ENCODE peak calls at places on chromosomes 7 and 10, in seven cellular contexts. One of them, this sample, is unnamed.

GRCh38 chr7:148173296-148173695 is 417.3 kb upstream of the C7orf33 start:
- DNase-seq in T-cell: no peak
- DNase-seq in OCI-LY7: no peak
- DNase-seq in pons: peak; percentile 43
- DNase-seq in stimulated activated CD4-positive, alpha-beta T cell treated with anti-CD3 and anti-CD28 coated beads, Interleukin-12 subunit alpha, Interleukin-12 subunit beta, amount 100 ng/mL, for 4 hours: no peak
- DNase-seq in CD4-positive, alpha-beta T cell: no peak
- DNase-seq in activated T-cell treated with anti-CD3 and anti-CD28 coated beads, Interleukin-2, amount 50 U/mL, for 72 hours: no peak
- DNase-seq in this sample: no peak

GRCh38 chr7:131170440-131171105 is 157.1 kb upstream of the MKLN1 start:
- DNase-seq in pons: no peak
- DNase-seq in CD4-positive, alpha-beta T cell: no peak
- DNase-seq in stimulated activated CD4-positive, alpha-beta T cell treated with anti-CD3 and anti-CD28 coated beads, Interleukin-12 subunit alpha, Interleukin-12 subunit beta, amount 100 ng/mL, for 4 hours: no peak
- DNase-seq in activated T-cell treated with anti-CD3 and anti-CD28 coated beads, Interleukin-2, amount 50 U/mL, for 72 hours: no peak
- DNase-seq in T-cell: no peak
- DNase-seq in OCI-LY7: no peak
- DNase-seq in this sample: no peak

GRCh38 chr10:7159928-7160327 is 250.9 kb downstream of the SFMBT2 start:
- DNase-seq in CD4-positive, alpha-beta T cell: no peak
- DNase-seq in activated T-cell treated with anti-CD3 and anti-CD28 coated beads, Interleukin-2, amount 50 U/mL, for 72 hours: no peak
- DNase-seq in pons: no peak
- DNase-seq in OCI-LY7: no peak
- DNase-seq in T-cell: peak; percentile 6
- DNase-seq in stimulated activated CD4-positive, alpha-beta T cell treated with anti-CD3 and anti-CD28 coated beads, Interleukin-12 subunit alpha, Interleukin-12 subunit beta, amount 100 ng/mL, for 4 hours: no peak
- DNase-seq in this sample: no peak

GRCh38 chr10:28691187-28691694 is 13.9 kb downstream of the BAMBI start:
- DNase-seq in activated T-cell treated with anti-CD3 and anti-CD28 coated beads, Interleukin-2, amount 50 U/mL, for 72 hours: no peak
- DNase-seq in T-cell: no peak
- DNase-seq in OCI-LY7: no peak
- DNase-seq in stimulated activated CD4-positive, alpha-beta T cell treated with anti-CD3 and anti-CD28 coated beads, Interleukin-12 subunit alpha, Interleukin-12 subunit beta, amount 100 ng/mL, for 4 hours: no peak
- DNase-seq in pons: no peak
- DNase-seq in CD4-positive, alpha-beta T cell: no peak
- DNase-seq in this sample: no peak

GRCh38 chr7:106217089-106217542 is 67.7 kb downstream of the NAMPT start:
- DNase-seq in T-cell: no peak
- DNase-seq in pons: no peak
- DNase-seq in stimulated activated CD4-positive, alpha-beta T cell treated with anti-CD3 and anti-CD28 coated beads, Interleukin-12 subunit alpha, Interleukin-12 subunit beta, amount 100 ng/mL, for 4 hours: no peak
- DNase-seq in OCI-LY7: no peak
- DNase-seq in CD4-positive, alpha-beta T cell: no peak
- DNase-seq in activated T-cell treated with anti-CD3 and anti-CD28 coated beads, Interleukin-2, amount 50 U/mL, for 72 hours: no peak
- DNase-seq in this sample: no peak

GRCh38 chr10:72171175-72171630 is 44.6 kb upstream of the ANAPC16 start:
- DNase-seq in stimulated activated CD4-positive, alpha-beta T cell treated with anti-CD3 and anti-CD28 coated beads, Interleukin-12 subunit alpha, Interleukin-12 subunit beta, amount 100 ng/mL, for 4 hours: no peak
- DNase-seq in activated T-cell treated with anti-CD3 and anti-CD28 coated beads, Interleukin-2, amount 50 U/mL, for 72 hours: no peak
- DNase-seq in CD4-positive, alpha-beta T cell: no peak
- DNase-seq in OCI-LY7: no peak
- DNase-seq in pons: no peak
- DNase-seq in T-cell: no peak
- DNase-seq in this sample: no peak

GRCh38 chr7:82699773-82700186 is 256.2 kb upstream of the CACNA2D1 start:
- DNase-seq in T-cell: no peak
- DNase-seq in activated T-cell treated with anti-CD3 and anti-CD28 coated beads, Interleukin-2, amount 50 U/mL, for 72 hours: no peak
- DNase-seq in pons: no peak
- DNase-seq in OCI-LY7: no peak
- DNase-seq in CD4-positive, alpha-beta T cell: no peak
- DNase-seq in stimulated activated CD4-positive, alpha-beta T cell treated with anti-CD3 and anti-CD28 coated beads, Interleukin-12 subunit alpha, Interleukin-12 subunit beta, amount 100 ng/mL, for 4 hours: no peak
- DNase-seq in this sample: no peak

GRCh38 chr10:21969326-21970287 is 33.9 kb downstream of the DNAJC1 start:
- DNase-seq in stimulated activated CD4-positive, alpha-beta T cell treated with anti-CD3 and anti-CD28 coated beads, Interleukin-12 subunit alpha, Interleukin-12 subunit beta, amount 100 ng/mL, for 4 hours: no peak
- DNase-seq in pons: no peak
- DNase-seq in OCI-LY7: no peak
- DNase-seq in T-cell: no peak
- DNase-seq in activated T-cell treated with anti-CD3 and anti-CD28 coated beads, Interleukin-2, amount 50 U/mL, for 72 hours: no peak
- DNase-seq in CD4-positive, alpha-beta T cell: no peak
- DNase-seq in this sample: no peak

GRCh38 chr10:1737222-1738061 is at the start of gene ADARB2:
- DNase-seq in OCI-LY7: no peak
- DNase-seq in activated T-cell treated with anti-CD3 and anti-CD28 coated beads, Interleukin-2, amount 50 U/mL, for 72 hours: peak; percentile 22
- DNase-seq in CD4-positive, alpha-beta T cell: no peak
- DNase-seq in T-cell: no peak
- DNase-seq in pons: peak; percentile 80
- DNase-seq in stimulated activated CD4-positive, alpha-beta T cell treated with anti-CD3 and anti-CD28 coated beads, Interleukin-12 subunit alpha, Interleukin-12 subunit beta, amount 100 ng/mL, for 4 hours: peak; percentile 17
- DNase-seq in this sample: no peak

GRCh38 chr10:105347487-105347886 is 706.4 kb downstream of the SORCS3 start:
- DNase-seq in OCI-LY7: no peak
- DNase-seq in T-cell: no peak
- DNase-seq in stimulated activated CD4-positive, alpha-beta T cell treated with anti-CD3 and anti-CD28 coated beads, Interleukin-12 subunit alpha, Interleukin-12 subunit beta, amount 100 ng/mL, for 4 hours: no peak
- DNase-seq in pons: no peak
- DNase-seq in CD4-positive, alpha-beta T cell: no peak
- DNase-seq in activated T-cell treated with anti-CD3 and anti-CD28 coated beads, Interleukin-2, amount 50 U/mL, for 72 hours: no peak
- DNase-seq in this sample: no peak